ENCODE peak calls at places on chromosomes 2 and 18, in four cellular contexts. V is right lobe of liver, O is lung, H is transverse colon. C is an unnamed sample. For H3K4me1, the result is how much of the 10 kb centered on the place peaks cover.

GRCh38 chr2:190402986-190403385 is 5.2 kb upstream of the MFSD6 start:
- DNase-seq in V (no peak), O (no peak), H (no peak), C (no peak)

GRCh38 chr2:199946836-199947235 is 8.5 kb downstream of the TYW5 start:
- DNase-seq in V (no peak), O (no peak), H (no peak), C (no peak)

GRCh38 chr2:152542995-152543481 is 174.2 kb downstream of the PRPF40A start:
- DNase-seq in V (no peak), O (no peak), H (no peak), C (no peak)

GRCh38 chr2:134445981-134446380 is 192.1 kb downstream of the MGAT5 start:
- DNase-seq in V (no peak), O (no peak), H (no peak), C (no peak)

GRCh38 chr2:40758778-40759177 is 306.9 kb upstream of the SLC8A1 start:
- DNase-seq in V (no peak), O (no peak), H (no peak), C (no peak)

GRCh38 chr2:71125506-71126294 is 4.3 kb downstream of the MCEE start:
- DNase-seq in V (no peak), O (no peak), H (no peak), C (no peak)

GRCh38 chr18:78978336-78979057 is 1.1 kb upstream of the SALL3 start:
- DNase-seq in V (no peak), O (no peak), H (no peak), C (no peak)

GRCh38 chr2:175525975-175526374 is 344.5 kb upstream of the ATP5MC3 start:
- DNase-seq in V (no peak), O (no peak), H (no peak), C (no peak)

GRCh38 chr2:33475381-33476099 is 909 bp upstream of the RASGRP3 start:
- DNase-seq in V (peak), O (peak), H (peak), C (peak)

GRCh38 chr2:120772261-120772660 is 36.6 kb downstream of the GLI2 start:
- DNase-seq in V (peak), O (no peak), H (no peak), C (peak)

GRCh38 chr2:103132536-103133217 is 370.8 kb downstream of the TMEM182 start:
- DNase-seq in V (no peak), O (no peak), H (no peak), C (no peak)

GRCh38 chr2:128091691-128092050 is 671 bp downstream of the UGGT1 start:
- DNase-seq in V (no peak), O (no peak), H (peak), C (no peak)

GRCh38 chr2:152421521-152422367 is 86.8 kb downstream of the FMNL2 start:
- DNase-seq in V (no peak), O (peak), H (peak), C (no peak)

GRCh38 chr2:136112949-136113766 is 4.8 kb downstream of the CXCR4 start:
- DNase-seq in V (no peak), O (peak), H (no peak), C (no peak)

GRCh38 chr2:108370080-108370479 is 7.7 kb upstream of the SULT1C4 start:
- DNase-seq in V (no peak), O (no peak), H (no peak), C (no peak)

GRCh38 chr2:239201531-239201876 is 199.3 kb downstream of the HDAC4 start:
- DNase-seq in V (no peak), O (no peak), H (no peak), C (peak)

GRCh38 chr18:12768622-12769021 is 65.8 kb downstream of the PSMG2 start:
- DNase-seq in V (no peak), O (no peak), H (no peak), C (no peak)

GRCh38 chr2:234691226-234691600 is 194.3 kb upstream of the ARL4C start:
- DNase-seq in V (no peak), O (no peak), H (no peak), C (no peak)

GRCh38 chr18:32919799-32920198 is 147.0 kb upstream of the KLHL14 start:
- DNase-seq in V (no peak), O (no peak), H (peak), C (no peak)

GRCh38 chr2:226680674-226681073 is 118.9 kb downstream of the IRS1 start:
- DNase-seq in V (no peak), O (no peak), H (no peak), C (no peak)

GRCh38 chr18:61980355-61980754 is 87.5 kb upstream of the RNF152 start:
- DNase-seq in V (no peak), O (no peak), H (no peak), C (no peak)

GRCh38 chr2:69525261-69525660 is 88.0 kb upstream of the NFU1 start:
- DNase-seq in V (no peak), O (no peak), H (no peak), C (no peak)

GRCh38 chr2:164739966-164740365 is 101.7 kb downstream of the COBLL1 start:
- DNase-seq in V (no peak), O (no peak), H (no peak), C (no peak)

GRCh38 chr2:127653421-127654083 is 7.6 kb downstream of the GPR17 start:
- DNase-seq in V (peak), O (no peak), H (no peak), C (peak)

GRCh38 chr2:168757223-168757622 is 45.2 kb upstream of the NOSTRIN start:
- DNase-seq in V (no peak), O (no peak), H (no peak), C (no peak)

GRCh38 chr2:62991605-62992004 is 59.0 kb upstream of the OTX1 start:
- DNase-seq in V (no peak), O (no peak), H (no peak), C (no peak)

GRCh38 chr18:24995738-24996137 is 356.2 kb downstream of the ZNF521 start:
- DNase-seq in V (no peak), O (no peak), H (no peak), C (no peak)
- H3K4me1 ChIP-seq in V (under half), O (under half), H (under half), C (under half)

GRCh38 chr2:219457784-219458369 is 23.2 kb downstream of the SPEG start:
- DNase-seq in V (no peak), O (no peak), H (no peak), C (no peak)
- TF ChIP-seq CTCF in V (no peak), O (no peak), H (no peak), C (peak)

GRCh38 chr18:63488160-63488559 is 11.4 kb downstream of the SERPINB5 start:
- DNase-seq in V (no peak), O (no peak), H (no peak), C (no peak)

DNA sequence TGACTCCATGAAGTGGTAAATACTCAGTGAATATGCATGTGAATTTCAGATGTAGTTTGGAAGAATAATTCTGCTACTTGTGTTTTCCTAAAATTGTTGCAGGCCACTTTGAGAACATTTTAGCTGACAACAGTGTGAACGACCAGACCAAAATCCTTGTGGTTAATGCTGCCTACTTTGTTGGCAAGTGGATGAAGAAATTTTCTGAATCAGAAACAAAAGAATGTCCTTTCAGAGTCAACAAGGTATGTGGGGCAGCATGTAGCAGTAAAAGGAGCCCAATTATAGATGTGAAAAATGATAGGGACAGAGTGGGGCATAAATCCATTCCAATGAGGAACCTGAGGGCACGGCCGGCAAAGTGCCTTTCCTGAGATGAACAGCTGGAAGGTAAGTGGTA is 16.1 kb downstream of the SERPINB5 start:
- DNase-seq in V (no peak), O (no peak), H (no peak), C (no peak)
- H3K4me1 ChIP-seq in V (under half), O (under half), H (under half), C (under half)

GRCh38 chr18:34870916-34871315 is 160.8 kb downstream of the DTNA start:
- DNase-seq in V (no peak), O (no peak), H (no peak), C (no peak)

GRCh38 chr18:34864836-34865497 is 154.9 kb downstream of the DTNA start:
- DNase-seq in V (no peak), O (no peak), H (no peak), C (no peak)

GRCh38 chr18:34866310-34866709 is 156.2 kb downstream of the DTNA start:
- DNase-seq in V (no peak), O (no peak), H (no peak), C (no peak)

GRCh38 chr18:34867520-34867919 is 157.4 kb downstream of the DTNA start:
- DNase-seq in V (no peak), O (no peak), H (no peak), C (no peak)

DNA sequence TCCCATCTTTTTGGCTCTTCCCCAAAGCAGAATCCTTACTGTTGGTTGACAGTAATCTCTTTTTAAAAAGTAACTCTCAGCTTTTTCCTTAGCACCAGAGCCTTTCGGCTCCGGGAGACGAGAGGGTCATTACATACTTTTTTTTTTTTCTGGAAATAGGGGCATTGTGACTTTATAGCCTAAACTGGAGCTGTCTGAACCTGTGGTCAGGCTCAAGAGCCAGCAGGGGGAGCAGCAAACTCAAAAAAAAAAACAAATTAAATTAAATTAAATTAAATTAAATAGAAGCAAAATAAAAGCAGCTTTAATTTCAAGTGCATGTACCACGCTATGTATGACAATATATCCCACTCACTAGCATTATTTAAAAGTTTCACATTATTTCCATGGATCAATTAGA is 156.6 kb downstream of the DTNA start:
- DNase-seq in V (no peak), O (no peak), H (no peak), C (no peak)
- TF ChIP-seq CTCF in V (no peak), O (no peak), H (peak), C (peak)

GRCh38 chr18:9055626-9056025 is 46.9 kb upstream of the NDUFV2 start:
- DNase-seq in V (no peak), O (no peak), H (no peak), C (no peak)
- H3K4me1 ChIP-seq in V (under half), O (under half), H (under half), C (under half)

DNA sequence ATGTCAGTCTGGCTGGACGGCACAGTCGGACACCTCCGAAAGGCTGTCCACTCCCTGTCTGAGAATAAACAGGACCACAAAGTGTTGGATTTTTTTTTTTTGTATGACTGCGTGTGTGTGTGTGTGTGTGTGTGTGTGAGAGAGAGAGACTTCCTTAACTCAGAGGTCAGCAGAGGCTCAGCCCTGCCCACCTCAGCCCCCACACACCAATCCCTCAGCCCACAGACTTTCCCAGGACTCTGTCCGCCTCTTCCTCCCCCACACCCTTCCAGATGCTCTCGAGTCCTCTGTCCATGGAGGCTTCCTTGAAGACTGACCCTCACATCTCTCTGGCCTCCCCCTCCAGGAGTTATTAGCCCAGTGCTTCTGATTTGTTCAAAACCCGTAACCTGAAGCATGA is 147.3 kb downstream of the BCL11A start:
- DNase-seq in V (no peak), O (no peak), H (no peak), C (no peak)
- TF ChIP-seq CTCF in V (no peak), O (no peak), H (no peak), C (no peak)

GRCh38 chr2:105778344-105778607 is 33.6 kb downstream of the NCK2 start:
- DNase-seq in V (no peak), O (no peak), H (no peak), C (no peak)

GRCh38 chr2:105779394-105779793 is 34.7 kb downstream of the NCK2 start:
- DNase-seq in V (no peak), O (no peak), H (no peak), C (no peak)

GRCh38 chr2:105776560-105776928 is 31.8 kb downstream of the NCK2 start:
- DNase-seq in V (no peak), O (no peak), H (no peak), C (no peak)

GRCh38 chr2:105777071-105777482 is 32.4 kb downstream of the NCK2 start:
- DNase-seq in V (no peak), O (no peak), H (peak), C (no peak)

GRCh38 chr2:105777506-105778343 is 33.0 kb downstream of the NCK2 start:
- DNase-seq in V (no peak), O (no peak), H (no peak), C (no peak)
- H3K4me1 ChIP-seq in V (under half), O (under half), H (under half), C (half or more)

GRCh38 chr2:73986085-73986680 is 1.5 kb downstream of the TET3 start:
- DNase-seq in V (no peak), O (no peak), H (no peak), C (no peak)

GRCh38 chr2:73984922-73985317 is 210 bp downstream of the TET3 start:
- DNase-seq in V (peak), O (peak), H (peak), C (peak)

GRCh38 chr2:73985318-73986084 is 791 bp downstream of the TET3 start:
- DNase-seq in V (peak), O (peak), H (peak), C (peak)

GRCh38 chr2:73987948-73988700 is 3.4 kb downstream of the TET3 start:
- DNase-seq in V (no peak), O (peak), H (no peak), C (no peak)

DNA sequence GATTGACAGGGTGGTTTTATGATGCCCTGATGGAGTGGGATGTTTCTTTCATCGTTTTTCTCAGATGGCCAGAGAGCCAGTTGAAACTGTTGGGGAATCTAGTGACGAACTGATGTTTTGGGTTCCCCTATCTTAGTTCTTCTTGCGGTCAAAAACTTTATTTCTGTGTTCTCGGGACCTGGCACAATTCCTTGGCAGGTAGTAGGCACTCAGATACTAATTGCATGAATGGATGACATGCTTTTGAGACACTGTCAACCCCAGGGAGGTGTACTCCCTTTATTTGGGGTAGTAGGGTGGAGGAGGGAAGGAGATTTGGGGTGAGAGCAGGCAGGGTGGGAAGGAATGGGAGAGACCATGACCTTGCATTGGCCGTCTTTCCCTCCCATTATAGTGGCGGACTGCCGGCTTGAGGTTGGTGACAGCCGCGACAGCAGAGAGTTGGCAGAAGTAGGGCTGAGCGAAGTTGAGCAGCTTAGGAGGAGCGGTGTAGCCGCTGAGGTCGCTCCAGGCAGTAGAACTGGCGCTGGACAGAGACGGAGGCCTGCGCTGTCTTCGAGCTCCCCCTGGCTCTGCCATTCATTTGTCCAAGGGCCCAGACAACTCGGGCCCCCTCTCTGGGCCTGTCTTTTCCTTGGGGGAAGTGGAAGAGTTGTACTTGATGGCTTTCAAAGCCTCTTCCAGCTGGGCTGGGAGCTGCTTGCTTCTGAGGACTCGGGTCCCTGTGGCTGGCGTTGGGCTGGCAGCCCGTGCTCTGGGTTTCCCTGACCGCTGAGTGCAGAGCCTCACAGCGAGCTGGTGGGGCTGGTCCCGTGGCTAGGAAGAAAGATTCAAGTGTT is 2.6 kb downstream of the TET3 start:
- DNase-seq in V (no peak), O (no peak), H (peak), C (peak)
- TF ChIP-seq CTCF in V (no peak), O (peak), H (no peak), C (peak)

C was measured in left ventricle myocardium inferior.